ENCODE peak calls at places on chromosome 20, in eight cellular contexts. One of them, this sample, is unnamed.

GRCh38 chr20:41499961-41500725 is 118.0 kb downstream of the CHD6 start:
- DNase-seq in NCI-H510A treated with DMSO at 0.1 percent for 48 hours: peak
- DNase-seq in NCI-H345: peak
- DNase-seq in neuronal stem cell: no peak
- DNase-seq in IMR-90: no peak
- DNase-seq in H9: no peak
- DNase-seq in posterior vena cava: no peak
- DNase-seq in effector CD4-positive, alpha-beta T cell: no peak
- DNase-seq in this sample: no peak

GRCh38 chr20:1388706-1389483 is 4.0 kb downstream of the FKBP1A start:
- DNase-seq in NCI-H510A treated with DMSO at 0.1 percent for 48 hours: no peak
- DNase-seq in NCI-H345: no peak
- DNase-seq in neuronal stem cell: no peak
- DNase-seq in IMR-90: no peak
- DNase-seq in H9: no peak
- DNase-seq in posterior vena cava: no peak
- DNase-seq in effector CD4-positive, alpha-beta T cell: no peak
- DNase-seq in this sample: peak

GRCh38 chr20:2767768-2768631 is 32.4 kb downstream of the CPXM1 start:
- DNase-seq in NCI-H510A treated with DMSO at 0.1 percent for 48 hours: no peak
- DNase-seq in NCI-H345: no peak
- DNase-seq in neuronal stem cell: no peak
- DNase-seq in IMR-90: peak
- DNase-seq in H9: no peak
- DNase-seq in posterior vena cava: peak
- DNase-seq in effector CD4-positive, alpha-beta T cell: no peak
- DNase-seq in this sample: no peak

GRCh38 chr20:49340161-49340966 is 62.5 kb upstream of the ZNFX1 start:
- DNase-seq in NCI-H510A treated with DMSO at 0.1 percent for 48 hours: no peak
- DNase-seq in NCI-H345: no peak
- DNase-seq in neuronal stem cell: no peak
- DNase-seq in IMR-90: no peak
- DNase-seq in H9: no peak
- DNase-seq in posterior vena cava: peak
- DNase-seq in effector CD4-positive, alpha-beta T cell: no peak
- DNase-seq in this sample: no peak

GRCh38 chr20:20456736-20457135 is 88.8 kb downstream of the INSM1 start:
- DNase-seq in NCI-H510A treated with DMSO at 0.1 percent for 48 hours: no peak
- DNase-seq in NCI-H345: no peak
- DNase-seq in neuronal stem cell: no peak
- DNase-seq in IMR-90: no peak
- DNase-seq in H9: no peak
- DNase-seq in posterior vena cava: no peak
- DNase-seq in effector CD4-positive, alpha-beta T cell: no peak
- DNase-seq in this sample: no peak

GRCh38 chr20:38674178-38675133 is 49.8 kb upstream of the SLC32A1 start:
- DNase-seq in NCI-H510A treated with DMSO at 0.1 percent for 48 hours: no peak
- DNase-seq in NCI-H345: peak
- DNase-seq in neuronal stem cell: peak
- DNase-seq in IMR-90: peak
- DNase-seq in H9: peak
- DNase-seq in posterior vena cava: peak
- DNase-seq in effector CD4-positive, alpha-beta T cell: peak
- DNase-seq in this sample: peak

GRCh38 chr20:62056975-62057374 is 8.7 kb downstream of the TAF4 start:
- DNase-seq in NCI-H510A treated with DMSO at 0.1 percent for 48 hours: no peak
- DNase-seq in NCI-H345: no peak
- DNase-seq in neuronal stem cell: no peak
- DNase-seq in IMR-90: no peak
- DNase-seq in H9: no peak
- DNase-seq in posterior vena cava: peak
- DNase-seq in effector CD4-positive, alpha-beta T cell: no peak
- DNase-seq in this sample: no peak

GRCh38 chr20:48214601-48215000 is 429.3 kb upstream of the SULF2 start:
- DNase-seq in NCI-H510A treated with DMSO at 0.1 percent for 48 hours: no peak
- DNase-seq in NCI-H345: no peak
- DNase-seq in neuronal stem cell: no peak
- DNase-seq in IMR-90: no peak
- DNase-seq in H9: no peak
- DNase-seq in posterior vena cava: no peak
- DNase-seq in effector CD4-positive, alpha-beta T cell: no peak
- DNase-seq in this sample: no peak

GRCh38 chr20:6418732-6419131 is 295.9 kb upstream of the FERMT1 start:
- DNase-seq in NCI-H510A treated with DMSO at 0.1 percent for 48 hours: no peak
- DNase-seq in NCI-H345: no peak
- DNase-seq in neuronal stem cell: no peak
- DNase-seq in IMR-90: peak
- DNase-seq in H9: no peak
- DNase-seq in posterior vena cava: no peak
- DNase-seq in effector CD4-positive, alpha-beta T cell: no peak
- DNase-seq in this sample: no peak

GRCh38 chr20:48783533-48784272 is 44.1 kb downstream of the PREX1 start:
- DNase-seq in NCI-H510A treated with DMSO at 0.1 percent for 48 hours: no peak
- DNase-seq in NCI-H345: no peak
- DNase-seq in neuronal stem cell: no peak
- DNase-seq in IMR-90: peak
- DNase-seq in H9: no peak
- DNase-seq in posterior vena cava: no peak
- DNase-seq in effector CD4-positive, alpha-beta T cell: peak
- DNase-seq in this sample: no peak

GRCh38 chr20:23193985-23194384 is 107.9 kb upstream of the CD93 start:
- DNase-seq in NCI-H510A treated with DMSO at 0.1 percent for 48 hours: no peak
- DNase-seq in NCI-H345: no peak
- DNase-seq in neuronal stem cell: no peak
- DNase-seq in IMR-90: no peak
- DNase-seq in H9: no peak
- DNase-seq in posterior vena cava: no peak
- DNase-seq in effector CD4-positive, alpha-beta T cell: no peak
- DNase-seq in this sample: no peak

GRCh38 chr20:22946594-22946993 is 88.5 kb upstream of the SSTR4 start:
- DNase-seq in NCI-H510A treated with DMSO at 0.1 percent for 48 hours: no peak
- DNase-seq in NCI-H345: no peak
- DNase-seq in neuronal stem cell: no peak
- DNase-seq in IMR-90: no peak
- DNase-seq in H9: no peak
- DNase-seq in posterior vena cava: no peak
- DNase-seq in effector CD4-positive, alpha-beta T cell: no peak
- DNase-seq in this sample: no peak

GRCh38 chr20:10250902-10251301 is 32.3 kb downstream of the SNAP25 start:
- DNase-seq in NCI-H510A treated with DMSO at 0.1 percent for 48 hours: peak
- DNase-seq in NCI-H345: peak
- DNase-seq in neuronal stem cell: no peak
- DNase-seq in IMR-90: no peak
- DNase-seq in H9: no peak
- DNase-seq in posterior vena cava: no peak
- DNase-seq in effector CD4-positive, alpha-beta T cell: no peak
- DNase-seq in this sample: no peak